ENCODE peak calls at places on chromosome 22, in four cellular contexts. J is SK-N-SH, E is HCT116, S is K562. Q is an unnamed sample.
A peak's percentile ranks its signal among the peaks of the same experiment; 100 is the strongest.

GRCh38 chr22:44355688-44356070 is 42.9 kb upstream of the SHISAL1 start:
- DNase-seq in S (no peak), E (no peak), J (no peak), Q (no peak)

GRCh38 chr22:26892401-26893033 is 235.1 kb downstream of the MIAT start:
- DNase-seq in S (no peak), J (no peak), E (no peak), Q (no peak)

GRCh38 chr22:43829904-43830851 is 18.1 kb upstream of the EFCAB6 start:
- DNase-seq in S (no peak), E (no peak), J (peak; percentile 62), Q (no peak)

GRCh38 chr22:35930933-35931332 is 97.7 kb downstream of the RBFOX2 start:
- DNase-seq in J (peak; percentile 59), S (peak; percentile 21), E (peak; percentile 44), Q (peak; percentile 78)

GRCh38 chr22:46977656-46978343 is 215.3 kb downstream of the TBC1D22A start:
- DNase-seq in S (no peak), E (no peak), J (no peak), Q (no peak)

GRCh38 chr22:36221799-36222751 is 17.3 kb downstream of the APOL2 start:
- DNase-seq in S (peak; percentile 39), J (peak; percentile 57), E (peak; percentile 32), Q (peak; percentile 37)

GRCh38 chr22:33891455-33891854 is 28.8 kb downstream of the LARGE1 start:
- DNase-seq in E (no peak), S (no peak), J (no peak), Q (no peak)

GRCh38 chr22:24474221-24474620 is 20.9 kb upstream of the UPB1 start:
- DNase-seq in J (no peak), E (peak; percentile 40), S (no peak), Q (peak; percentile 64)

GRCh38 chr22:25368271-25368670 is 148.8 kb downstream of the CRYBB2 start:
- DNase-seq in S (no peak), J (no peak), E (no peak), Q (no peak)

GRCh38 chr22:45842141-45842831 is 134.7 kb downstream of the WNT7B start:
- DNase-seq in J (no peak), S (no peak), E (no peak), Q (no peak)

GRCh38 chr22:44363214-44363979 is 50.6 kb upstream of the SHISAL1 start:
- DNase-seq in E (no peak), S (no peak), J (peak; percentile 85), Q (peak; percentile 14)

GRCh38 chr22:33984211-33984610 is 63.9 kb upstream of the LARGE1 start:
- DNase-seq in S (no peak), J (no peak), E (no peak), Q (no peak)

GRCh38 chr22:36364255-36365019 is 23.3 kb downstream of the MYH9 start:
- DNase-seq in E (no peak), J (no peak), S (no peak), Q (no peak)

GRCh38 chr22:46072030-46072881 is 78.1 kb upstream of the PPARA start:
- DNase-seq in J (no peak), S (no peak), E (no peak), Q (no peak)

GRCh38 chr22:19791894-19792293 is 31.3 kb downstream of the TBX1 start:
- DNase-seq in E (no peak), J (no peak), S (no peak), Q (no peak)

GRCh38 chr22:33787645-33788456 is 132.4 kb downstream of the LARGE1 start:
- DNase-seq in J (no peak), E (no peak), S (no peak), Q (no peak)

GRCh38 chr22:46593211-46593676 is 26.9 kb upstream of the GRAMD4 start:
- DNase-seq in J (no peak), E (no peak), S (no peak), Q (no peak)

GRCh38 chr22:19291580-19292261 is at the start of gene CLTCL1:
- DNase-seq in E (peak; percentile 38), J (peak; percentile 100), S (peak; percentile 100), Q (peak; percentile 46)

GRCh38 chr22:35480627-35481565 is 59.7 kb upstream of the RASD2 start:
- DNase-seq in E (no peak), J (no peak), S (peak; percentile 13), Q (no peak)

GRCh38 chr22:43745783-43746356 is 66.2 kb downstream of the EFCAB6 start:
- DNase-seq in E (no peak), J (no peak), S (no peak), Q (no peak)

GRCh38 chr22:27306771-27307170 is 494.8 kb downstream of the MN1 start:
- DNase-seq in S (no peak), E (no peak), J (no peak), Q (no peak)

GRCh38 chr22:46422896-46423295 is 87.4 kb downstream of the TRMU start:
- DNase-seq in J (no peak), S (no peak), E (no peak), Q (no peak)

GRCh38 chr22:36913431-36914382 is at the start of gene CSF2RB:
- DNase-seq in S (no peak), E (no peak), J (no peak), Q (no peak)

GRCh38 chr22:19579880-19580279 is 55.7 kb upstream of the CLDN5 start:
- DNase-seq in J (no peak), S (peak; percentile 67), E (no peak), Q (no peak)

GRCh38 chr22:19455585-19456370 is 8.3 kb upstream of the C22orf39 start:
- DNase-seq in J (no peak), E (no peak), S (no peak), Q (no peak)

GRCh38 chr22:17549183-17549582 is 14.1 kb upstream of the SLC25A18 start:
- DNase-seq in S (no peak), J (no peak), E (no peak), Q (no peak)

GRCh38 chr22:17559188-17559587 is 4.1 kb upstream of the SLC25A18 start:
- DNase-seq in S (no peak), E (no peak), J (no peak), Q (no peak)

GRCh38 chr22:17549655-17550054 is 13.6 kb upstream of the SLC25A18 start:
- DNase-seq in E (no peak), J (no peak), S (no peak), Q (no peak)

GRCh38 chr22:17552737-17553136 is 10.6 kb upstream of the SLC25A18 start:
- DNase-seq in S (no peak), E (no peak), J (no peak), Q (no peak)

DNA sequence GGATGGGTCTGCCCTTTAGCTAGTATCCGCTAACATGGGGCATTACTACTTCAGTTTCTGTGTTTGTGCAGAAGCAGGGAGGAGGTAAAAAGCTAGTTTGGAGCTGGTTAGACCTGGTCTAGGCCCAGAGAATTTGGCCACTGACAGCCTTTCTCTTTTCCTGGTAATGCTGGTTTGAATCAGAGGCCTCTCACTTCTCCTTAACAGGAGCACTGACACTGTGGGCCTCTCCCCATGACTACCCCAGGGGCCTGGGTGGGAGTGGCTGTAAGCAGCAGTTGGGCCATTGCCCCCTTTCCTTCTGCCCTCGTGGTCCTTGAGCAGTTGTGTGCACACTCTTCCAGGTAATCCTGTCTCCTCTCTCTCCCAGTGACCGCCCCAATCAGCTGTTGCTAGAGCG is 8.5 kb upstream of the SLC25A18 start:
- DNase-seq in S (no peak), J (no peak), E (no peak), Q (no peak)
- H3K4me2 ChIP-seq in S (no peak overlapping the region), J (no peak overlapping the region), E (no peak overlapping the region), Q (no peak overlapping the region)

GRCh38 chr22:23137905-23138520 is 3.8 kb downstream of the RSPH14 start:
- DNase-seq in E (no peak), S (no peak), J (no peak), Q (no peak)
- TF ChIP-seq YY1 in E (no peak), S (no peak), J (no peak), Q (no peak)

DNA sequence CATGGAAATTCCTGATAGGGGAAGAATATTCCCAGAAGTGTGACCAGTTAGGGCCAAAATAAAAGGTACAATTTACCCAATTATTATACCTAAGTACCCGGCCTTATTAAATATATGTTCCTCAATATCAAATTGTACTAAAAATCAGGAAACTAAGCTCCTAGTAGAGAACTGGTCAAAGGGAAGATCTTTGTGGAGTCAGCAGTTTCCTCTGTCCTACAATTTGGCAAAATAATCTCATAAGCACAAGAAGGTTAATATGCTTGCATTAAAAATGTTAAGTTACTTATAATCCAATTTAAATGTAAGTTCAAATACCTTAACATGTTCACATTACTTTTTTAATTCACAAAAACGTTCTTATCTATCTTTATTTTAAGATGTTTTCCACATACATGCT is 10.3 kb downstream of the TTC28 start:
- DNase-seq in J (no peak), E (no peak), S (no peak), Q (no peak)
- H3K4me2 ChIP-seq in J (no peak overlapping the region), E (no peak overlapping the region), S (no peak overlapping the region), Q (no peak overlapping the region)

GRCh38 chr22:48263791-48264351 is 1501.4 kb downstream of the TBC1D22A start:
- DNase-seq in S (no peak), J (no peak), E (no peak), Q (no peak)

GRCh38 chr22:48262596-48263430 is 1500.4 kb downstream of the TBC1D22A start:
- DNase-seq in E (no peak), S (no peak), J (no peak), Q (no peak)

GRCh38 chr22:48265000-48265625 is 1502.7 kb downstream of the TBC1D22A start:
- DNase-seq in J (no peak), E (no peak), S (no peak), Q (no peak)

GRCh38 chr22:48263431-48263765 is 1500.9 kb downstream of the TBC1D22A start:
- DNase-seq in E (no peak), J (no peak), S (no peak), Q (no peak)

DNA sequence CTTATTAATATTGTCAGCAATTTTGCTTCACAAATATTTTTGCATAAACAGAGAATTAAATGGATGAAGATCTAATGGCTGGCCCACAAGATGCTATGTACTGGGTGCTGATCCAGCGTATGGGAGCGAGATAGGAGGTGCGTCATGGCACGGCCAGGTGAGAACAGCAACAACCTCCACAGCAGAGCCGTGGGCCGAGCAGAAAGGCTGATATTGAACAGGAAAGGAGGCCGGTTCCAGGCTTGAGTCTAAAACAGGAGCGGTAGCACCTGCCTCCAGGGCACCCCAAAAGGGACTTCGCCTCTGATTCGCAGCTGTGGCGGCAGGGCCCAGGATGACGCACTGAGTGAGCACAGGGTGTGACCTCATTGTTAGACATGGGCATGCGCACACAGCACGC is 1502.1 kb downstream of the TBC1D22A start:
- DNase-seq in E (no peak), S (no peak), J (no peak), Q (no peak)
- TF ChIP-seq YY1 in E (no peak), S (no peak), J (no peak), Q (no peak)

DNA sequence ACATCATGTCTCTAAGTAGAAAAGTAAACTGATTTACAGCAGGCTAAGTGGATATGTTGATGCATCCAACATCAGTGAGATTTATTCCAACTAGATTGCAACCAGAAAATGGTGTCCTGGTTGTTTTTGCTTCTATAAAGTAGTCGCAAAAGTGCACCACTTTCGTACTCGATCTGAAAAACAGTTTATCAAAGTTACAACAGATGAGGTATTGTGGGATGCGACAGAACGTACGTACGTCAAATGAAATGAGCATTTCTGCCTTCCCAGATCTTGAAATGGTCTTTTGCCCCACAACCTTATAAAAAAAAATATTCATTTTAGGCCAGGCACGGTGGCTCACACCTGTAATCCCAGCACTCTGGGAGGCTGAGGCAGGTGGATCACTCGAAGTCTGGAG is 13.7 kb downstream of the GRAP2 start:
- DNase-seq in E (no peak), J (no peak), S (no peak), Q (no peak)
- H3K4me2 ChIP-seq in E (no peak overlapping the region), J (no peak overlapping the region), S (no peak overlapping the region), Q (no peak overlapping the region)

Q was measured in HepG2.